ENCODE peak calls at places on chromosomes 2 and 18, in six cellular contexts. One of them, this sample, is unnamed.

GRCh38 chr18:58143391-58143790 is 99.4 kb downstream of the NEDD4L start:
- DNase-seq in HTR-8/SVneo: no peak
- DNase-seq in GM04504: no peak
- DNase-seq in activated CD4-positive, CD25-positive, alpha-beta regulatory T cell treated with anti-CD3 and anti-CD28 coated beads, Interleukin-2, amount 50 U/mL, for 72 hours: no peak
- DNase-seq in posterior vena cava: no peak
- DNase-seq in ELR: no peak
- DNase-seq in this sample: no peak

GRCh38 chr2:175373001-175373727 is 191.7 kb upstream of the ATP5MC3 start:
- DNase-seq in HTR-8/SVneo: no peak
- DNase-seq in GM04504: peak
- DNase-seq in activated CD4-positive, CD25-positive, alpha-beta regulatory T cell treated with anti-CD3 and anti-CD28 coated beads, Interleukin-2, amount 50 U/mL, for 72 hours: no peak
- DNase-seq in posterior vena cava: no peak
- DNase-seq in ELR: peak
- DNase-seq in this sample: no peak

GRCh38 chr2:157662401-157662800 is 33.7 kb upstream of the ACVR1C start:
- DNase-seq in HTR-8/SVneo: no peak
- DNase-seq in GM04504: no peak
- DNase-seq in activated CD4-positive, CD25-positive, alpha-beta regulatory T cell treated with anti-CD3 and anti-CD28 coated beads, Interleukin-2, amount 50 U/mL, for 72 hours: no peak
- DNase-seq in posterior vena cava: no peak
- DNase-seq in ELR: no peak
- DNase-seq in this sample: no peak

GRCh38 chr18:70047931-70048603 is 100.4 kb upstream of the CD226 start:
- DNase-seq in HTR-8/SVneo: no peak
- DNase-seq in GM04504: no peak
- DNase-seq in activated CD4-positive, CD25-positive, alpha-beta regulatory T cell treated with anti-CD3 and anti-CD28 coated beads, Interleukin-2, amount 50 U/mL, for 72 hours: no peak
- DNase-seq in posterior vena cava: no peak
- DNase-seq in ELR: peak
- DNase-seq in this sample: no peak

GRCh38 chr2:235325126-235325525 is 168.7 kb upstream of the AGAP1 start:
- DNase-seq in HTR-8/SVneo: no peak
- DNase-seq in GM04504: no peak
- DNase-seq in activated CD4-positive, CD25-positive, alpha-beta regulatory T cell treated with anti-CD3 and anti-CD28 coated beads, Interleukin-2, amount 50 U/mL, for 72 hours: no peak
- DNase-seq in posterior vena cava: no peak
- DNase-seq in ELR: no peak
- DNase-seq in this sample: peak

GRCh38 chr2:102193074-102193473 is 6.3 kb downstream of the IL1RL2 start:
- DNase-seq in HTR-8/SVneo: no peak
- DNase-seq in GM04504: no peak
- DNase-seq in activated CD4-positive, CD25-positive, alpha-beta regulatory T cell treated with anti-CD3 and anti-CD28 coated beads, Interleukin-2, amount 50 U/mL, for 72 hours: no peak
- DNase-seq in posterior vena cava: no peak
- DNase-seq in ELR: peak
- DNase-seq in this sample: no peak

GRCh38 chr2:208607694-208608093 is 201.1 kb downstream of the PTH2R start:
- DNase-seq in HTR-8/SVneo: no peak
- DNase-seq in GM04504: no peak
- DNase-seq in activated CD4-positive, CD25-positive, alpha-beta regulatory T cell treated with anti-CD3 and anti-CD28 coated beads, Interleukin-2, amount 50 U/mL, for 72 hours: no peak
- DNase-seq in posterior vena cava: no peak
- DNase-seq in ELR: no peak
- DNase-seq in this sample: no peak

GRCh38 chr2:74281576-74281975 is 61.6 kb downstream of the SLC4A5 start:
- DNase-seq in HTR-8/SVneo: no peak
- DNase-seq in GM04504: no peak
- DNase-seq in activated CD4-positive, CD25-positive, alpha-beta regulatory T cell treated with anti-CD3 and anti-CD28 coated beads, Interleukin-2, amount 50 U/mL, for 72 hours: no peak
- DNase-seq in posterior vena cava: no peak
- DNase-seq in ELR: no peak
- DNase-seq in this sample: no peak

GRCh38 chr2:241798081-241798630 is 10.8 kb upstream of the NEU4 start:
- DNase-seq in HTR-8/SVneo: no peak
- DNase-seq in GM04504: no peak
- DNase-seq in activated CD4-positive, CD25-positive, alpha-beta regulatory T cell treated with anti-CD3 and anti-CD28 coated beads, Interleukin-2, amount 50 U/mL, for 72 hours: no peak
- DNase-seq in posterior vena cava: peak
- DNase-seq in ELR: no peak
- DNase-seq in this sample: no peak

GRCh38 chr2:196607073-196607472 is 32.4 kb upstream of the CCDC150 start:
- DNase-seq in HTR-8/SVneo: no peak
- DNase-seq in GM04504: no peak
- DNase-seq in activated CD4-positive, CD25-positive, alpha-beta regulatory T cell treated with anti-CD3 and anti-CD28 coated beads, Interleukin-2, amount 50 U/mL, for 72 hours: no peak
- DNase-seq in posterior vena cava: no peak
- DNase-seq in ELR: no peak
- DNase-seq in this sample: no peak

GRCh38 chr2:63698825-63699548 is 110.2 kb downstream of the MDH1 start:
- DNase-seq in HTR-8/SVneo: peak
- DNase-seq in GM04504: peak
- DNase-seq in activated CD4-positive, CD25-positive, alpha-beta regulatory T cell treated with anti-CD3 and anti-CD28 coated beads, Interleukin-2, amount 50 U/mL, for 72 hours: no peak
- DNase-seq in posterior vena cava: peak
- DNase-seq in ELR: peak
- DNase-seq in this sample: no peak

GRCh38 chr2:95730813-95731212 is 139.0 kb downstream of the TRIM43 start:
- DNase-seq in HTR-8/SVneo: no peak
- DNase-seq in GM04504: no peak
- DNase-seq in activated CD4-positive, CD25-positive, alpha-beta regulatory T cell treated with anti-CD3 and anti-CD28 coated beads, Interleukin-2, amount 50 U/mL, for 72 hours: no peak
- DNase-seq in posterior vena cava: no peak
- DNase-seq in ELR: no peak
- DNase-seq in this sample: no peak

GRCh38 chr18:49647496-49648168 is 85.8 kb downstream of the LIPG start:
- DNase-seq in HTR-8/SVneo: no peak
- DNase-seq in GM04504: no peak
- DNase-seq in activated CD4-positive, CD25-positive, alpha-beta regulatory T cell treated with anti-CD3 and anti-CD28 coated beads, Interleukin-2, amount 50 U/mL, for 72 hours: no peak
- DNase-seq in posterior vena cava: no peak
- DNase-seq in ELR: peak
- DNase-seq in this sample: no peak

GRCh38 chr18:79938196-79938595 is 13.3 kb downstream of the SLC66A2 start:
- DNase-seq in HTR-8/SVneo: no peak
- DNase-seq in GM04504: no peak
- DNase-seq in activated CD4-positive, CD25-positive, alpha-beta regulatory T cell treated with anti-CD3 and anti-CD28 coated beads, Interleukin-2, amount 50 U/mL, for 72 hours: no peak
- DNase-seq in posterior vena cava: no peak
- DNase-seq in ELR: no peak
- DNase-seq in this sample: no peak

GRCh38 chr2:72993147-72993546 is 75.8 kb downstream of the EMX1 start:
- DNase-seq in HTR-8/SVneo: peak
- DNase-seq in GM04504: peak
- DNase-seq in activated CD4-positive, CD25-positive, alpha-beta regulatory T cell treated with anti-CD3 and anti-CD28 coated beads, Interleukin-2, amount 50 U/mL, for 72 hours: peak
- DNase-seq in posterior vena cava: peak
- DNase-seq in ELR: peak
- DNase-seq in this sample: peak

GRCh38 chr2:202152104-202152771 is 79.2 kb downstream of the KIAA2012 start:
- DNase-seq in HTR-8/SVneo: no peak
- DNase-seq in GM04504: no peak
- DNase-seq in activated CD4-positive, CD25-positive, alpha-beta regulatory T cell treated with anti-CD3 and anti-CD28 coated beads, Interleukin-2, amount 50 U/mL, for 72 hours: no peak
- DNase-seq in posterior vena cava: no peak
- DNase-seq in ELR: no peak
- DNase-seq in this sample: no peak

GRCh38 chr2:28209864-28210263 is 182.8 kb upstream of the FOSL2 start:
- DNase-seq in HTR-8/SVneo: no peak
- DNase-seq in GM04504: no peak
- DNase-seq in activated CD4-positive, CD25-positive, alpha-beta regulatory T cell treated with anti-CD3 and anti-CD28 coated beads, Interleukin-2, amount 50 U/mL, for 72 hours: no peak
- DNase-seq in posterior vena cava: no peak
- DNase-seq in ELR: no peak
- DNase-seq in this sample: no peak

GRCh38 chr2:150526827-150527226 is 39.4 kb upstream of the RND3 start:
- DNase-seq in HTR-8/SVneo: peak
- DNase-seq in GM04504: peak
- DNase-seq in activated CD4-positive, CD25-positive, alpha-beta regulatory T cell treated with anti-CD3 and anti-CD28 coated beads, Interleukin-2, amount 50 U/mL, for 72 hours: no peak
- DNase-seq in posterior vena cava: no peak
- DNase-seq in ELR: peak
- DNase-seq in this sample: no peak

GRCh38 chr2:10204326-10205200 is 82.0 kb downstream of the RRM2 start:
- DNase-seq in HTR-8/SVneo: no peak
- DNase-seq in GM04504: no peak
- DNase-seq in activated CD4-positive, CD25-positive, alpha-beta regulatory T cell treated with anti-CD3 and anti-CD28 coated beads, Interleukin-2, amount 50 U/mL, for 72 hours: no peak
- DNase-seq in posterior vena cava: peak
- DNase-seq in ELR: peak
- DNase-seq in this sample: no peak

GRCh38 chr2:177799531-177799930 is 273.0 kb downstream of the PDE11A start:
- DNase-seq in HTR-8/SVneo: no peak
- DNase-seq in GM04504: no peak
- DNase-seq in activated CD4-positive, CD25-positive, alpha-beta regulatory T cell treated with anti-CD3 and anti-CD28 coated beads, Interleukin-2, amount 50 U/mL, for 72 hours: no peak
- DNase-seq in posterior vena cava: no peak
- DNase-seq in ELR: peak
- DNase-seq in this sample: no peak

This sample was measured in osteocyte.